ENCODE peak calls at places on chromosomes 11 and 22, in seven cellular contexts. One of them, this sample, is unnamed.
A peak's percentile ranks its signal among the peaks of the same experiment; 100 is the strongest.

GRCh38 chr22:40597541-40598453 is 38.7 kb downstream of the MRTFA start:
- DNase-seq in spleen: no peak
- DNase-seq in body of pancreas: peak; percentile 19
- DNase-seq in tibial nerve: no peak
- DNase-seq in endothelial cell of umbilical vein: no peak
- DNase-seq in K562: no peak
- DNase-seq in A549: no peak
- DNase-seq in this sample: no peak

GRCh38 chr11:78208257-78209165 is 19.8 kb downstream of the USP35 start:
- DNase-seq in K562: no peak
- DNase-seq in body of pancreas: no peak
- DNase-seq in tibial nerve: no peak
- DNase-seq in spleen: peak; percentile 51
- DNase-seq in A549: no peak
- DNase-seq in endothelial cell of umbilical vein: no peak
- DNase-seq in this sample: no peak

GRCh38 chr22:20021196-20022181 is 579 bp downstream of the TANGO2 start:
- DNase-seq in body of pancreas: peak; percentile 78
- DNase-seq in A549: no peak
- DNase-seq in endothelial cell of umbilical vein: peak; percentile 42
- DNase-seq in K562: peak; percentile 91
- DNase-seq in spleen: no peak
- DNase-seq in tibial nerve: no peak
- DNase-seq in this sample: no peak

GRCh38 chr22:49756656-49757055 is 71.0 kb downstream of the BRD1 start:
- DNase-seq in spleen: no peak
- DNase-seq in body of pancreas: no peak
- DNase-seq in endothelial cell of umbilical vein: no peak
- DNase-seq in tibial nerve: no peak
- DNase-seq in A549: no peak
- DNase-seq in K562: no peak
- DNase-seq in this sample: no peak

GRCh38 chr11:90448280-90448679 is 225.4 kb upstream of the CHORDC1 start:
- DNase-seq in endothelial cell of umbilical vein: no peak
- DNase-seq in K562: no peak
- DNase-seq in spleen: no peak
- DNase-seq in tibial nerve: no peak
- DNase-seq in A549: no peak
- DNase-seq in body of pancreas: no peak
- DNase-seq in this sample: no peak

GRCh38 chr11:12653729-12654128 is 20.5 kb upstream of the TEAD1 start:
- DNase-seq in K562: no peak
- DNase-seq in A549: no peak
- DNase-seq in tibial nerve: no peak
- DNase-seq in endothelial cell of umbilical vein: no peak
- DNase-seq in spleen: no peak
- DNase-seq in body of pancreas: no peak
- DNase-seq in this sample: no peak

GRCh38 chr11:111528557-111528956 is 12.0 kb upstream of the LAYN start:
- DNase-seq in K562: no peak
- DNase-seq in A549: no peak
- DNase-seq in endothelial cell of umbilical vein: no peak
- DNase-seq in tibial nerve: no peak
- DNase-seq in spleen: no peak
- DNase-seq in body of pancreas: no peak
- DNase-seq in this sample: no peak

GRCh38 chr11:60951909-60952741 is at the start of gene SLC15A3:
- DNase-seq in spleen: peak; percentile 95
- DNase-seq in endothelial cell of umbilical vein: peak; percentile 37
- DNase-seq in body of pancreas: no peak
- DNase-seq in tibial nerve: peak; percentile 46
- DNase-seq in K562: no peak
- DNase-seq in A549: no peak
- DNase-seq in this sample: peak; percentile 69

GRCh38 chr11:75099635-75100034 is 3.0 kb upstream of the OR2AT4 start:
- DNase-seq in K562: no peak
- DNase-seq in endothelial cell of umbilical vein: no peak
- DNase-seq in body of pancreas: no peak
- DNase-seq in spleen: no peak
- DNase-seq in A549: no peak
- DNase-seq in tibial nerve: no peak
- DNase-seq in this sample: no peak

GRCh38 chr11:3174387-3174786 is 9.3 kb upstream of the OSBPL5 start:
- DNase-seq in K562: no peak
- DNase-seq in spleen: no peak
- DNase-seq in A549: no peak
- DNase-seq in endothelial cell of umbilical vein: no peak
- DNase-seq in tibial nerve: no peak
- DNase-seq in body of pancreas: no peak
- DNase-seq in this sample: no peak

GRCh38 chr11:33375688-33376311 is 118.6 kb downstream of the HIPK3 start:
- DNase-seq in K562: no peak
- DNase-seq in spleen: no peak
- DNase-seq in tibial nerve: no peak
- DNase-seq in body of pancreas: no peak
- DNase-seq in A549: peak; percentile 19
- DNase-seq in endothelial cell of umbilical vein: peak; percentile 13
- DNase-seq in this sample: peak; percentile 41

GRCh38 chr11:83157755-83158473 is 983 bp downstream of the PCF11 start:
- DNase-seq in spleen: peak; percentile 83
- DNase-seq in endothelial cell of umbilical vein: peak; percentile 70
- DNase-seq in tibial nerve: peak; percentile 16
- DNase-seq in body of pancreas: peak; percentile 59
- DNase-seq in K562: peak; percentile 67
- DNase-seq in A549: peak; percentile 51
- DNase-seq in this sample: no peak

GRCh38 chr11:79864882-79865281 is 424.1 kb upstream of the TENM4 start:
- DNase-seq in K562: no peak
- DNase-seq in spleen: no peak
- DNase-seq in tibial nerve: no peak
- DNase-seq in body of pancreas: no peak
- DNase-seq in A549: no peak
- DNase-seq in endothelial cell of umbilical vein: no peak
- DNase-seq in this sample: no peak

GRCh38 chr22:20582520-20583361 is 75.3 kb downstream of the MED15 start:
- DNase-seq in K562: no peak
- DNase-seq in body of pancreas: no peak
- DNase-seq in endothelial cell of umbilical vein: no peak
- DNase-seq in A549: no peak
- DNase-seq in tibial nerve: no peak
- DNase-seq in spleen: peak; percentile 56
- DNase-seq in this sample: no peak

GRCh38 chr11:94295534-94295933 is 8.8 kb upstream of the IZUMO1R start:
- DNase-seq in K562: no peak
- DNase-seq in spleen: no peak
- DNase-seq in body of pancreas: no peak
- DNase-seq in A549: no peak
- DNase-seq in tibial nerve: no peak
- DNase-seq in endothelial cell of umbilical vein: no peak
- DNase-seq in this sample: no peak

GRCh38 chr11:102966011-102966410 is 10.5 kb upstream of the MMP13 start:
- DNase-seq in spleen: no peak
- DNase-seq in A549: no peak
- DNase-seq in body of pancreas: no peak
- DNase-seq in endothelial cell of umbilical vein: no peak
- DNase-seq in tibial nerve: no peak
- DNase-seq in K562: no peak
- DNase-seq in this sample: no peak

GRCh38 chr11:92131289-92131890 is 93.2 kb upstream of the FAT3 start:
- DNase-seq in A549: no peak
- DNase-seq in tibial nerve: no peak
- DNase-seq in K562: no peak
- DNase-seq in body of pancreas: no peak
- DNase-seq in spleen: no peak
- DNase-seq in endothelial cell of umbilical vein: no peak
- DNase-seq in this sample: no peak

DNA sequence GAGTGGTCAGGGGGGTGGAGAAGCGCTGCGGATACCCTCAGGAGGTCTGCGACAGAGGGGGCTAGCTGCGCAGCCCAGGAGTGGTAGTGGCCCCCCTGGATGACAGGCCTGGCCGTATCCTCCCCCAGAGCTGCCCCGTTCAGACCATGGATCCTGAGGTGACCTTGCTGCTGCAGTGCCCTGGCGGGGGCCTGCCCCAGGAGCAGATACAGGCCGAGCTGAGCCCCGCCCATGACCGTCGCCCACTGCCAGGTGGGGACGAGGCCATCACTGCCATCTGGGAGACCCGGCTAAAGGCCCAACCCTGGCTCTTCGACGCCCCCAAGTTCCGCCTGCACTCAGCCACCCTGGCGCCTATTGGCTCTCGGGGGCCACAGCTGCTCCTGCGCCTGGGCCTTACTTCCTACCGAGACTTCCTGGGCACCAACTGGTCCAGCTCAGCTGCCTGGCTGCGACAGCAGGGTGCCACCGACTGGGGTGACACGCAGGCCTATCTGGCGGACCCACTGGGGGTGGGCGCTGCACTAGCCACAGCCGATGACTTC is 505 bp downstream of the NUDT22 start:
- DNase-seq in tibial nerve: no peak
- DNase-seq in endothelial cell of umbilical vein: no peak
- DNase-seq in body of pancreas: peak; percentile 79
- DNase-seq in K562: peak; percentile 67
- DNase-seq in spleen: peak; percentile 94
- DNase-seq in A549: no peak
- DNase-seq in this sample: peak; percentile 77
- TF ChIP-seq POLR2A in tibial nerve: no peak
- TF ChIP-seq POLR2A in endothelial cell of umbilical vein: no peak
- TF ChIP-seq POLR2A in body of pancreas: peak; percentile 48
- TF ChIP-seq POLR2A in K562: no peak
- TF ChIP-seq POLR2A in spleen: no peak
- TF ChIP-seq POLR2A in A549: no peak
- TF ChIP-seq POLR2A in this sample: no peak

GRCh38 chr11:66268210-66268952 is at the start of gene RAB1B:
- DNase-seq in tibial nerve: peak; percentile 99
- DNase-seq in endothelial cell of umbilical vein: peak; percentile 100
- DNase-seq in body of pancreas: peak; percentile 100
- DNase-seq in A549: peak; percentile 94
- DNase-seq in spleen: peak; percentile 100
- DNase-seq in K562: peak; percentile 93
- DNase-seq in this sample: peak; percentile 96
- TF ChIP-seq POLR2A in tibial nerve: peak; percentile 89
- TF ChIP-seq POLR2A in endothelial cell of umbilical vein: peak; percentile 63
- TF ChIP-seq POLR2A in body of pancreas: peak; percentile 22
- TF ChIP-seq POLR2A in A549: peak; percentile 9
- TF ChIP-seq POLR2A in spleen: no peak
- TF ChIP-seq POLR2A in K562: peak; percentile 82
- TF ChIP-seq POLR2A in this sample: peak; percentile 58

GRCh38 chr22:46010951-46011626 is 34.1 kb upstream of the WNT7B start:
- DNase-seq in A549: no peak
- DNase-seq in spleen: peak; percentile 74
- DNase-seq in endothelial cell of umbilical vein: no peak
- DNase-seq in K562: no peak
- DNase-seq in tibial nerve: no peak
- DNase-seq in body of pancreas: peak; percentile 62
- DNase-seq in this sample: no peak

GRCh38 chr22:46012182-46012880 is 35.4 kb upstream of the WNT7B start:
- DNase-seq in spleen: peak; percentile 78
- DNase-seq in K562: no peak
- DNase-seq in body of pancreas: peak; percentile 13
- DNase-seq in A549: no peak
- DNase-seq in tibial nerve: no peak
- DNase-seq in endothelial cell of umbilical vein: no peak
- DNase-seq in this sample: no peak

GRCh38 chr22:46011627-46012181 is 34.7 kb upstream of the WNT7B start:
- DNase-seq in spleen: peak; percentile 75
- DNase-seq in A549: no peak
- DNase-seq in body of pancreas: peak; percentile 21
- DNase-seq in tibial nerve: no peak
- DNase-seq in K562: no peak
- DNase-seq in endothelial cell of umbilical vein: no peak
- DNase-seq in this sample: no peak

GRCh38 chr22:46012881-46013281 is 35.9 kb upstream of the WNT7B start:
- DNase-seq in A549: no peak
- DNase-seq in K562: no peak
- DNase-seq in body of pancreas: peak; percentile 30
- DNase-seq in endothelial cell of umbilical vein: no peak
- DNase-seq in spleen: peak; percentile 81
- DNase-seq in tibial nerve: no peak
- DNase-seq in this sample: no peak

GRCh38 chr22:46013460-46014416 is 36.8 kb upstream of the WNT7B start:
- DNase-seq in A549: peak; percentile 75
- DNase-seq in K562: peak; percentile 89
- DNase-seq in tibial nerve: peak; percentile 80
- DNase-seq in spleen: peak; percentile 95
- DNase-seq in endothelial cell of umbilical vein: peak; percentile 88
- DNase-seq in body of pancreas: peak; percentile 97
- DNase-seq in this sample: peak; percentile 93
- TF ChIP-seq POLR2A in A549: peak; percentile 45
- TF ChIP-seq POLR2A in K562: peak; percentile 76
- TF ChIP-seq POLR2A in tibial nerve: peak; percentile 49
- TF ChIP-seq POLR2A in spleen: peak; percentile 20
- TF ChIP-seq POLR2A in endothelial cell of umbilical vein: peak; percentile 78
- TF ChIP-seq POLR2A in body of pancreas: peak; percentile 83
- TF ChIP-seq POLR2A in this sample: peak; percentile 5

DNA sequence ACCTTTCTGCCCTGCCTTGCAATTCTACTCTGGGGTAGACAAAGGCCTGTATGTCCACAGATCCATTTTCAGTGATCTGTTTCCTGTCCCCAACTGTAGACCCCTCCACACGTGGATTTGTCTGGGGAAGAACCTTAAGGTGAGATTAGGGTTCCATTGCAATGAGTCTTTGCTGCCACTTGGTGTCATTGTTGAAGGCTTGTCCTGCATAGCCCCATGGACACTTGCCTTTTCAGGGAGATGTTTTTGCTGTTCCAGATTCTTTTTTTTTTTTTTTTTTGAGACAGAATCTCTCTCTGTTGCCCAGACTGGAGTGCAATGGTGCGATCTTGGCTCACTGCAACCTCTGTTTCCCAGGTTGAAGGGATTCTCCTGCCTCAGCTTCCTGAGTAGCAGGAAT is 21.8 kb downstream of the SERPING1 start:
- DNase-seq in endothelial cell of umbilical vein: no peak
- DNase-seq in tibial nerve: no peak
- DNase-seq in K562: peak; percentile 50
- DNase-seq in body of pancreas: no peak
- DNase-seq in A549: no peak
- DNase-seq in spleen: peak; percentile 11
- DNase-seq in this sample: no peak
- TF ChIP-seq POLR2A in endothelial cell of umbilical vein: no peak
- TF ChIP-seq POLR2A in tibial nerve: no peak
- TF ChIP-seq POLR2A in K562: no peak
- TF ChIP-seq POLR2A in body of pancreas: no peak
- TF ChIP-seq POLR2A in A549: no peak
- TF ChIP-seq POLR2A in spleen: no peak
- TF ChIP-seq POLR2A in this sample: no peak